ENCODE peak calls at places on chromosomes 13 and 19, in nine cellular contexts. G is fibroblast of mammary gland, N is dorsolateral prefrontal cortex, V is GM23338, A is right atrium auricular region, M is tibial nerve, C is fibroblast of lung, W is IMR-90, R is transverse colon. Q is an unnamed sample.

GRCh38 chr13:83297591-83298305 is 584.5 kb downstream of the SLITRK1 start:
- DNase-seq in G (peak; percentile 51), N (no peak), V (no peak), A (no peak), M (no peak), C (peak; percentile 3), W (no peak), R (no peak), Q (no peak)

GRCh38 chr19:38958301-38958700 is 17.2 kb downstream of the FBXO17 start:
- DNase-seq in G (no peak), N (no peak), V (no peak), A (no peak), M (no peak), C (no peak), W (no peak), R (no peak), Q (no peak)

GRCh38 chr13:64234255-64234654 is 2818.6 kb upstream of the PCDH20 start:
- DNase-seq in G (peak; percentile 47), N (no peak), V (no peak), A (no peak), M (no peak), C (peak; percentile 89), W (peak; percentile 65), R (no peak), Q (no peak)

GRCh38 chr19:3580156-3580955 is 4.9 kb upstream of the GIPC3 start:
- DNase-seq in G (peak; percentile 98), N (no peak), V (no peak), A (peak; percentile 74), M (no peak), C (peak; percentile 98), W (peak; percentile 98), R (no peak), Q (no peak)

GRCh38 chr13:42696191-42696590 is 85.2 kb upstream of the FAM216B start:
- DNase-seq in G (peak; percentile 77), N (no peak), V (no peak), A (no peak), M (no peak), C (peak; percentile 86), W (peak; percentile 80), R (no peak), Q (no peak)

GRCh38 chr19:42343344-42344110 is 18.1 kb downstream of the MEGF8 start:
- DNase-seq in G (no peak), N (no peak), V (peak; percentile 84), A (no peak), M (no peak), C (no peak), W (no peak), R (no peak), Q (no peak)

GRCh38 chr19:24033962-24034342 is 53.0 kb upstream of the ZNF254 start:
- DNase-seq in G (peak; percentile 72), N (peak; percentile 46), V (peak; percentile 50), A (peak; percentile 70), M (no peak), C (peak; percentile 71), W (peak; percentile 71), R (peak; percentile 62), Q (no peak)

GRCh38 chr13:102825921-102826706 is 19.7 kb upstream of the ERCC5 start:
- DNase-seq in G (peak; percentile 96), N (no peak), V (peak; percentile 28), A (no peak), M (no peak), C (peak; percentile 95), W (peak; percentile 93), R (no peak), Q (no peak)

GRCh38 chr13:75724742-75725504 is 88.8 kb downstream of the LMO7 start:
- DNase-seq in G (peak; percentile 11), N (no peak), V (no peak), A (no peak), M (no peak), C (no peak), W (no peak), R (no peak), Q (no peak)

GRCh38 chr13:30808600-30808999 is 73.3 kb downstream of the ALOX5AP start:
- DNase-seq in G (peak; percentile 43), N (no peak), V (no peak), A (no peak), M (no peak), C (no peak), W (no peak), R (no peak), Q (no peak)

GRCh38 chr13:69459346-69459745 is 648.3 kb upstream of the ATXN8OS start:
- DNase-seq in G (no peak), N (no peak), V (no peak), A (no peak), M (no peak), C (no peak), W (no peak), R (no peak), Q (no peak)

DNA sequence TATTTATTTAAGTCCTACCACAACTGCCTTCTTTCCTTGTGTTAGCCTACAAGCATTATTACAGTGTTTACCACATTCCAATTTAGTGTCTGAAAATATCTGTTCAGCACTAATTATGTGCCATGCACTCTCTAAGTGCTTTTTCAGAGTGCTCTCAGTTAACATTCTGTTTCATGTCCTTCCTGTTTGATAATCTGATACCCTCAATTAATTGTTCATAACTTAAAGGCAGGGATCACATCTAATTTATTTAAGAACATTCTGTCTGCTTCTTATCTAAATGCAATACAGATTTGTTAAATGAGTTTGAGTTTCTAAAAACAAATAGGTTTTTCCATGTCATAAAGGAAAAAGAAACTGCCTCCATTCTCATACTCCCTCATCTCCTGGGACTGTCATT is 649.6 kb upstream of the ATXN8OS start:
- DNase-seq in G (no peak), N (no peak), V (no peak), A (no peak), M (no peak), C (no peak), W (no peak), R (no peak), Q (no peak)
- TF ChIP-seq CTCF in G (no peak), N (no peak), V (no peak), A (no peak), M (no peak), C (no peak), W (no peak), R (no peak), Q (no peak)

DNA sequence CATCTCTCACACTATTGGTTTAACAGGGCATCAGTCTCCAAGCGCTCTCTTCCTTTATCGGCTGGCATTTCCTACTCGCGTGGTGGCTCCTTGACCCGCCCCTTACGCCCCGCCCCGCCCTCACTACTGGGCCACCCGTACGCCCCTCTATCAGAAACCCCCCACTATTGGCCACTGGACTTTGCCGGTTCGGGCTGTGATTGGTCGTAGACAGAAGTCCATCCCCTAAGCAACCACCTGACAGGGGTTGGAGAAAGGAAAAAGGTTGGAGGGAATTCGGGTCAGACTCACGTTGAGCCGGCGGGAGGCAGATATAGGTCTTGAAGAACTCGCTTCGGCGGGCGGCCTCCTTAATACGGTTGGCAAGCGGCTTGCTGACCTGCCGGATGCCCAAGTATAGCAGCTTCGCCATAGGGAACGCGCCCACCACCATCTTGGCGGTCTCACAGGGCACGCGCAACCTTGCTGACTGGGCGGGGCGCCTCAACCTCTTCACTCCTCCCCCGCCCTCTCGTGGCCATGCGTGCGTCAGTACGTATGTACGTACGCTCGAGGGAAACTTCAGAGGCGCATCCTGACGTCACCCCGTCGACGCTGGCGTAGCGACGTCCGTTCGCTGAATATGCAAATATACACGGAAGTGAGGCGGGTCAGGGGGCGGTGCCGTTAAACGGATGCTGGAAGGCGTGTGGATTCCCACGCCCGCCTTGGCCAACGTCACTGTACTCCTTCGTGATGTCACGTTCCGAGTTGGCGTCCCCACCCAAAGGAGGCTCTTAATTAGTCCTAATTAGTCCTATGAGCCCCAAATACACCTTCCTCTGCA is at the start of gene OPA3:
- DNase-seq in G (peak; percentile 100), N (peak; percentile 100), V (peak; percentile 100), A (peak; percentile 100), M (peak; percentile 99), C (peak; percentile 100), W (peak; percentile 100), R (peak; percentile 100), Q (peak; percentile 97)
- TF ChIP-seq CTCF in G (no peak), N (peak; percentile 25), V (no peak), A (no peak), M (peak; percentile 55), C (no peak), W (no peak), R (peak; percentile 37), Q (peak; percentile 52)

GRCh38 chr13:114146173-114146572 is 13.8 kb upstream of the RASA3 start:
- DNase-seq in G (no peak), N (no peak), V (no peak), A (no peak), M (peak; percentile 9), C (no peak), W (no peak), R (no peak), Q (no peak)

GRCh38 chr13:114147803-114148520 is 15.5 kb upstream of the RASA3 start:
- DNase-seq in G (no peak), N (no peak), V (no peak), A (no peak), M (no peak), C (no peak), W (no peak), R (no peak), Q (no peak)

GRCh38 chr13:114145722-114146121 is 13.3 kb upstream of the RASA3 start:
- DNase-seq in G (no peak), N (no peak), V (no peak), A (no peak), M (peak; percentile 7), C (no peak), W (no peak), R (no peak), Q (no peak)

GRCh38 chr13:114145256-114145655 is 12.8 kb upstream of the RASA3 start:
- DNase-seq in G (no peak), N (no peak), V (no peak), A (no peak), M (no peak), C (no peak), W (no peak), R (peak; percentile 6), Q (no peak)

GRCh38 chr13:114146629-114147028 is 14.2 kb upstream of the RASA3 start:
- DNase-seq in G (no peak), N (no peak), V (peak; percentile 62), A (no peak), M (no peak), C (no peak), W (no peak), R (no peak), Q (no peak)
- TF ChIP-seq CTCF in G (peak; percentile 16), N (no peak), V (peak; percentile 52), A (no peak), M (no peak), C (no peak), W (peak; percentile 7), R (no peak), Q (no peak)

GRCh38 chr13:33739254-33739653 is 78.7 kb upstream of the RFC3 start:
- DNase-seq in G (no peak), N (no peak), V (no peak), A (no peak), M (no peak), C (no peak), W (no peak), R (no peak), Q (no peak)

GRCh38 chr13:33740134-33740538 is 77.8 kb upstream of the RFC3 start:
- DNase-seq in G (peak; percentile 86), N (no peak), V (no peak), A (no peak), M (no peak), C (peak; percentile 92), W (peak; percentile 32), R (no peak), Q (no peak)

GRCh38 chr13:33730147-33730546 is 87.8 kb upstream of the RFC3 start:
- DNase-seq in G (no peak), N (no peak), V (no peak), A (no peak), M (no peak), C (no peak), W (no peak), R (no peak), Q (no peak)

GRCh38 chr13:33735276-33735675 is 82.7 kb upstream of the RFC3 start:
- DNase-seq in G (no peak), N (no peak), V (no peak), A (no peak), M (no peak), C (no peak), W (no peak), R (no peak), Q (no peak)
- TF ChIP-seq CTCF in G (no peak), N (no peak), V (no peak), A (no peak), M (no peak), C (no peak), W (no peak), R (no peak), Q (no peak)

Q was measured in mesothelial cell of epicardium.